ENCODE peak calls at places on chromosome 17, in four cellular contexts. P, R, L and M are unnamed samples.

GRCh38 chr17:58377005-58377660 is 25.1 kb upstream of the SUPT4H1 start:
- DNase-seq in L (no peak), P (no peak), R (no peak), M (no peak)

GRCh38 chr17:1197379-1197778 is 17.6 kb upstream of the ABR start:
- DNase-seq in P (no peak), R (peak), L (peak), M (no peak)

GRCh38 chr17:6666077-6666521 is 14.5 kb downstream of the C17orf100 start:
- DNase-seq in P (peak), R (peak), L (peak), M (peak)

GRCh38 chr17:62616993-62617893 is 10.2 kb upstream of the MRC2 start:
- DNase-seq in L (peak), R (no peak), P (no peak), M (no peak)

GRCh38 chr17:29178750-29179231 is 1.4 kb downstream of the MYO18A start:
- DNase-seq in P (no peak), R (no peak), L (no peak), M (no peak)

GRCh38 chr17:77125432-77125901 is 15.3 kb upstream of the SEC14L1 start:
- DNase-seq in L (peak), P (no peak), R (no peak), M (no peak)

GRCh38 chr17:16938031-16938430 is 33.9 kb downstream of the TNFRSF13B start:
- DNase-seq in R (no peak), L (no peak), P (no peak), M (no peak)

GRCh38 chr17:46159686-46160085 is 33.5 kb downstream of the KANSL1 start:
- DNase-seq in P (no peak), L (peak), R (no peak), M (no peak)

GRCh38 chr17:31745964-31746650 is 112.9 kb downstream of the COPRS start:
- DNase-seq in R (no peak), L (no peak), P (no peak), M (no peak)

GRCh38 chr17:79305831-79306687 is 231.4 kb downstream of the ENGASE start:
- DNase-seq in L (no peak), R (peak), P (no peak), M (peak)

GRCh38 chr17:82956726-82957468 is 117.1 kb upstream of the ZNF750 start:
- DNase-seq in P (no peak), L (no peak), R (no peak), M (no peak)

GRCh38 chr17:38543403-38544174 is 62.2 kb downstream of the SRCIN1 start:
- DNase-seq in R (no peak), P (no peak), L (no peak), M (no peak)

GRCh38 chr17:40415390-40415789 is 2.3 kb downstream of the TOP2A start:
- DNase-seq in P (no peak), L (peak), R (no peak), M (peak)

GRCh38 chr17:50177983-50178834 is 12.4 kb downstream of the SGCA start:
- DNase-seq in P (peak), R (peak), L (peak), M (peak)

GRCh38 chr17:65049085-65049756 is 7.3 kb downstream of the GNA13 start:
- DNase-seq in R (no peak), L (no peak), P (no peak), M (no peak)

GRCh38 chr17:67474081-67474661 is 97.1 kb downstream of the PITPNC1 start:
- DNase-seq in L (peak), R (peak), P (no peak), M (no peak)

GRCh38 chr17:41733348-41734138 is 900 bp downstream of the HAP1 start:
- DNase-seq in L (no peak), P (no peak), R (no peak), M (no peak)

GRCh38 chr17:65629234-65629690 is 67.8 kb upstream of the AXIN2 start:
- DNase-seq in P (no peak), R (no peak), L (peak), M (no peak)

GRCh38 chr17:74201250-74201649 is 2.2 kb upstream of the RPL38 start:
- DNase-seq in L (peak), R (no peak), P (no peak), M (peak)

GRCh38 chr17:40022961-40023541 is 7.8 kb downstream of the CSF3 start:
- DNase-seq in L (no peak), P (no peak), R (no peak), M (no peak)

GRCh38 chr17:68383443-68384321 is 73.6 kb downstream of the WIPI1 start:
- DNase-seq in R (peak), L (peak), P (no peak), M (no peak)

GRCh38 chr17:39981207-39982068 is 831 bp downstream of the PSMD3 start:
- DNase-seq in L (no peak), R (no peak), P (no peak), M (no peak)

GRCh38 chr17:80510772-80511171 is 33.9 kb upstream of the RPTOR start:
- DNase-seq in R (no peak), P (no peak), L (no peak), M (no peak)

GRCh38 chr17:50749243-50749642 is 18.1 kb downstream of the ANKRD40CL start:
- DNase-seq in L (no peak), P (no peak), R (no peak), M (no peak)

GRCh38 chr17:35460354-35460851 is 11.8 kb upstream of the SLFN13 start:
- DNase-seq in R (peak), P (peak), L (no peak), M (peak)

GRCh38 chr17:5126719-5127488 is 11.1 kb downstream of the USP6 start:
- DNase-seq in R (no peak), L (no peak), P (no peak), M (no peak)

GRCh38 chr17:5861849-5862248 is 208.3 kb upstream of the WSCD1 start:
- DNase-seq in P (no peak), R (no peak), L (no peak), M (no peak)

GRCh38 chr17:64006361-64007088 is 8.4 kb downstream of the PRR29 start:
- DNase-seq in P (no peak), L (no peak), R (no peak), M (peak)

GRCh38 chr17:39169101-39169500 is 3.1 kb upstream of the ARL5C start:
- DNase-seq in L (no peak), P (no peak), R (no peak), M (no peak)

GRCh38 chr17:76139801-76140660 is 1.0 kb downstream of the FOXJ1 start:
- DNase-seq in L (no peak), P (no peak), R (no peak), M (no peak)

GRCh38 chr17:32695864-32696263 is 181.1 kb downstream of the MYO1D start:
- DNase-seq in P (no peak), L (no peak), R (no peak), M (no peak)